ENCODE peak calls at places on chromosomes 6 and 20, in five cellular contexts. X is mesendoderm, O is mesenchymal stem cell, C is IMR-90, L is H1. J is an unnamed sample.
A peak's percentile ranks its signal among the peaks of the same experiment; 100 is the strongest.

GRCh38 chr6:165662041-165662491 is 975 bp downstream of the PDE10A start:
- DNase-seq in X (peak; percentile 74), O (peak; percentile 46), C (peak; percentile 18), L (no peak), J (peak; percentile 59)

GRCh38 chr6:170082067-170082466 is 208.8 kb downstream of the DLL1 start:
- DNase-seq in X (no peak), O (no peak), C (no peak), L (no peak), J (no peak)

GRCh38 chr6:45933855-45934254 is 81.8 kb downstream of the CLIC5 start:
- DNase-seq in X (no peak), O (no peak), C (no peak), L (no peak), J (no peak)

GRCh38 chr6:144150673-144151009 is 324 bp downstream of the STX11 start:
- DNase-seq in X (peak; percentile 63), O (peak; percentile 26), C (peak; percentile 18), L (peak; percentile 3), J (peak; percentile 48)

GRCh38 chr6:33616113-33616512 is 5.0 kb upstream of the ITPR3 start:
- DNase-seq in X (no peak), O (no peak), C (no peak), L (no peak), J (no peak)

GRCh38 chr20:45014671-45015415 is 48.5 kb downstream of the STK4 start:
- DNase-seq in X (peak; percentile 86), O (peak; percentile 60), C (peak; percentile 12), L (no peak), J (no peak)

GRCh38 chr20:37954205-37954604 is 51.3 kb downstream of the VSTM2L start:
- DNase-seq in X (no peak), O (no peak), C (no peak), L (no peak), J (peak; percentile 5)

GRCh38 chr6:55664581-55665223 is 85.7 kb upstream of the HMGCLL1 start:
- DNase-seq in X (no peak), O (no peak), C (peak; percentile 20), L (no peak), J (no peak)

GRCh38 chr6:118680452-118681095 is 29.2 kb upstream of the CEP85L start:
- DNase-seq in X (no peak), O (peak; percentile 34), C (no peak), L (no peak), J (no peak)

GRCh38 chr6:159008656-159009288 is 8.8 kb upstream of the RSPH3 start:
- DNase-seq in X (peak; percentile 25), O (peak; percentile 38), C (peak; percentile 28), L (no peak), J (no peak)

GRCh38 chr6:107491059-107491609 is 1.2 kb downstream of the SOBP start:
- DNase-seq in X (peak; percentile 61), O (peak; percentile 65), C (peak; percentile 20), L (no peak), J (peak; percentile 64)

GRCh38 chr6:118223316-118223715 is 316.3 kb downstream of the SLC35F1 start:
- DNase-seq in X (no peak), O (no peak), C (no peak), L (no peak), J (no peak)

GRCh38 chr20:63045401-63045800 is 38.6 kb upstream of the BHLHE23 start:
- DNase-seq in X (no peak), O (no peak), C (no peak), L (no peak), J (no peak)

GRCh38 chr6:109457596-109457996 is 2.0 kb upstream of the MICAL1 start:
- DNase-seq in X (no peak), O (no peak), C (no peak), L (no peak), J (no peak)

GRCh38 chr6:455006-455585 is 63.5 kb downstream of the IRF4 start:
- DNase-seq in X (no peak), O (no peak), C (peak; percentile 12), L (no peak), J (no peak)

GRCh38 chr20:5785146-5785545 is 34.9 kb downstream of the SHLD1 start:
- DNase-seq in X (no peak), O (no peak), C (no peak), L (no peak), J (no peak)

GRCh38 chr6:19836799-19837510 is at the start of gene ID4:
- DNase-seq in X (peak; percentile 99), O (peak; percentile 91), C (peak; percentile 96), L (peak; percentile 88), J (peak; percentile 97)

GRCh38 chr6:48628316-48628715 is 517.3 kb upstream of the PTCHD4 start:
- DNase-seq in X (peak; percentile 41), O (no peak), C (no peak), L (no peak), J (no peak)

GRCh38 chr20:59525500-59526241 is 78.7 kb upstream of the PHACTR3 start:
- DNase-seq in X (peak; percentile 71), O (peak; percentile 14), C (peak; percentile 13), L (no peak), J (peak; percentile 84)

GRCh38 chr20:46758929-46759669 is 49.6 kb downstream of the SLC2A10 start:
- DNase-seq in X (no peak), O (no peak), C (no peak), L (no peak), J (no peak)
- H2BK15ac ChIP-seq in X (no peak overlapping the region), O (no peak overlapping the region), C (no peak overlapping the region), L (no peak overlapping the region), J (no peak overlapping the region)

GRCh38 chr20:61583356-61583755 is 331.3 kb downstream of the CDH4 start:
- DNase-seq in X (no peak), O (no peak), C (no peak), L (no peak), J (no peak)
- H2BK15ac ChIP-seq in X (no peak overlapping the region), O (no peak overlapping the region), C (no peak overlapping the region), L (no peak overlapping the region), J (no peak overlapping the region)

GRCh38 chr6:32216998-32217397 is 6.9 kb downstream of the NOTCH4 start:
- DNase-seq in X (no peak), O (no peak), C (no peak), L (no peak), J (no peak)
- H2BK15ac ChIP-seq in X (no peak overlapping the region), O (no peak overlapping the region), C (no peak overlapping the region), L (no peak overlapping the region), J (no peak overlapping the region)

GRCh38 chr6:1917628-1918371 is 308.1 kb downstream of the FOXC1 start:
- DNase-seq in X (peak; percentile 67), O (peak; percentile 69), C (peak; percentile 91), L (peak; percentile 53), J (no peak)

GRCh38 chr6:1912731-1913130 is 303.0 kb downstream of the FOXC1 start:
- DNase-seq in X (no peak), O (no peak), C (no peak), L (no peak), J (no peak)

GRCh38 chr6:1913572-1913971 is 303.9 kb downstream of the FOXC1 start:
- DNase-seq in X (peak; percentile 31), O (no peak), C (no peak), L (no peak), J (no peak)

GRCh38 chr6:1916334-1916985 is 306.7 kb downstream of the FOXC1 start:
- DNase-seq in X (peak; percentile 23), O (peak; percentile 38), C (peak; percentile 83), L (no peak), J (no peak)

DNA sequence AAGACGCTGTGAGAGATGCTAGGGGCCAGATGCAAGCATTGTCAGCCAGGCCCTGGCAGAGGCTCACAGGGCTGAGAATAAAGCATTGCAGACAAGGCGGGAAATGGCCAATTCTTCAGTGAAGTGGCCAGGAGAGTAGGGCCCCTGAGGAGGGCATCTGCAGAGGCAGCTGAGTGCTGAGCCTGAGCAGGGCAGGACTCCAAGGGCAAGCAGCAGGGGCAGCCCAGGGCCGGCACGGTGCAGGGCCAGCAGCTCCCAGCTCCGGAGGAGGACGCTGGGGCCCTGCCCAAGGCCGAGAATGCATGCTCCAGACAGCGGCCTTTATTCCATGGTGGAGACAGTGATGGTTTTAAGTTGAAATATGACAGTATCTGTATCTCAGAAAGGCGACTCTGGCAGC is 305.5 kb downstream of the FOXC1 start:
- DNase-seq in X (no peak), O (no peak), C (no peak), L (no peak), J (no peak)
- H2BK15ac ChIP-seq in X (no peak overlapping the region), O (no peak overlapping the region), C (peak overlapping the region; percentile 70), L (no peak overlapping the region), J (no peak overlapping the region)

GRCh38 chr20:36642136-36642535 is 3.9 kb downstream of the SLA2 start:
- DNase-seq in X (no peak), O (no peak), C (no peak), L (no peak), J (no peak)
- H2BK15ac ChIP-seq in X (no peak overlapping the region), O (no peak overlapping the region), C (no peak overlapping the region), L (no peak overlapping the region), J (no peak overlapping the region)